ENCODE peak calls at places on chromosome 17, in six cellular contexts. One of them, this sample, is unnamed.
A peak's percentile ranks its signal among the peaks of the same experiment; 100 is the strongest.

GRCh38 chr17:45924332-45924820 is 30.0 kb downstream of the MAPT start:
- DNase-seq in adrenal gland: no peak
- DNase-seq in neural progenitor cell: no peak
- DNase-seq in GM23338: no peak
- DNase-seq in CD4-positive, CD25-positive, alpha-beta regulatory T cell: no peak
- DNase-seq in lower leg skin: no peak
- DNase-seq in this sample: no peak

GRCh38 chr17:60134396-60135159 is 15.2 kb upstream of the CA4 start:
- DNase-seq in adrenal gland: no peak
- DNase-seq in neural progenitor cell: no peak
- DNase-seq in GM23338: no peak
- DNase-seq in CD4-positive, CD25-positive, alpha-beta regulatory T cell: peak; percentile 45
- DNase-seq in lower leg skin: peak; percentile 67
- DNase-seq in this sample: no peak

GRCh38 chr17:8843344-8843743 is 24.1 kb downstream of the PIK3R6 start:
- DNase-seq in adrenal gland: no peak
- DNase-seq in neural progenitor cell: no peak
- DNase-seq in GM23338: no peak
- DNase-seq in CD4-positive, CD25-positive, alpha-beta regulatory T cell: no peak
- DNase-seq in lower leg skin: no peak
- DNase-seq in this sample: no peak

GRCh38 chr17:42097691-42098661 is at the start of gene ZNF385C:
- DNase-seq in adrenal gland: no peak
- DNase-seq in neural progenitor cell: peak; percentile 69
- DNase-seq in GM23338: peak; percentile 62
- DNase-seq in CD4-positive, CD25-positive, alpha-beta regulatory T cell: no peak
- DNase-seq in lower leg skin: no peak
- DNase-seq in this sample: no peak

GRCh38 chr17:527247-527646 is 174.6 kb upstream of the RPH3AL start:
- DNase-seq in adrenal gland: no peak
- DNase-seq in neural progenitor cell: no peak
- DNase-seq in GM23338: no peak
- DNase-seq in CD4-positive, CD25-positive, alpha-beta regulatory T cell: no peak
- DNase-seq in lower leg skin: no peak
- DNase-seq in this sample: no peak

GRCh38 chr17:32794533-32795246 is 82.2 kb downstream of the MYO1D start:
- DNase-seq in adrenal gland: no peak
- DNase-seq in neural progenitor cell: no peak
- DNase-seq in GM23338: peak; percentile 25
- DNase-seq in CD4-positive, CD25-positive, alpha-beta regulatory T cell: no peak
- DNase-seq in lower leg skin: no peak
- DNase-seq in this sample: no peak

GRCh38 chr17:4221899-4222659 is 41.7 kb downstream of the ANKFY1 start:
- DNase-seq in adrenal gland: no peak
- DNase-seq in neural progenitor cell: no peak
- DNase-seq in GM23338: peak; percentile 13
- DNase-seq in CD4-positive, CD25-positive, alpha-beta regulatory T cell: no peak
- DNase-seq in lower leg skin: peak; percentile 53
- DNase-seq in this sample: no peak

GRCh38 chr17:45276031-45276430 is 14.1 kb upstream of the SPATA32 start:
- DNase-seq in adrenal gland: no peak
- DNase-seq in neural progenitor cell: no peak
- DNase-seq in GM23338: no peak
- DNase-seq in CD4-positive, CD25-positive, alpha-beta regulatory T cell: no peak
- DNase-seq in lower leg skin: no peak
- DNase-seq in this sample: no peak

GRCh38 chr17:48575673-48576478 is 2.3 kb downstream of the HOXB4 start:
- DNase-seq in adrenal gland: no peak
- DNase-seq in neural progenitor cell: peak; percentile 52
- DNase-seq in GM23338: no peak
- DNase-seq in CD4-positive, CD25-positive, alpha-beta regulatory T cell: peak; percentile 29
- DNase-seq in lower leg skin: no peak
- DNase-seq in this sample: no peak
- H3K4me3 ChIP-seq in adrenal gland: no peak overlapping the region
- H3K4me3 ChIP-seq in neural progenitor cell: no peak overlapping the region
- H3K4me3 ChIP-seq in GM23338: peak overlapping the region; percentile 28
- H3K4me3 ChIP-seq in CD4-positive, CD25-positive, alpha-beta regulatory T cell: no peak overlapping the region
- H3K4me3 ChIP-seq in lower leg skin: no peak overlapping the region
- H3K4me3 ChIP-seq in this sample: no peak overlapping the region

DNA sequence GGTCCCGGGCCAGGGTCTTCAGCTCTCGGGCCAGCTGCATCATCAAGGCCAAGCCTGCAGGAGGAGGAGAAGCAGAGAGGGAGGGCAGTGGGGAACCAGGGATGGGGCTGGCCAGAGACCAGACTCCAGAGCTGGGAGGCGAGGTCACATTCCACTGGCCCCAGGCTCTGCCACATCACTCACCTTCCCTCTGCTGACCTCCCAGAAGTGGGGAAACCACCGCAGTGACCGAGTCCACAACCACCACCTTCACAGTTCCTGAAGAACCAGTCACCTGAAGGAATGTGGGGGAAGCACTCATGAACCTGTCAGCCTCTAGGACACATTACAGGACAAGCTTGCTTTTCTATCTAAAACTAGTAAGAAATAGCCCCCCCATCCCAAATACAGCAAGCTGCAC is 16.4 kb downstream of the RAD51D start:
- DNase-seq in adrenal gland: no peak
- DNase-seq in neural progenitor cell: no peak
- DNase-seq in GM23338: no peak
- DNase-seq in CD4-positive, CD25-positive, alpha-beta regulatory T cell: no peak
- DNase-seq in lower leg skin: no peak
- DNase-seq in this sample: no peak
- H3K4me3 ChIP-seq in adrenal gland: no peak overlapping the region
- H3K4me3 ChIP-seq in neural progenitor cell: no peak overlapping the region
- H3K4me3 ChIP-seq in GM23338: no peak overlapping the region
- H3K4me3 ChIP-seq in CD4-positive, CD25-positive, alpha-beta regulatory T cell: no peak overlapping the region
- H3K4me3 ChIP-seq in lower leg skin: no peak overlapping the region
- H3K4me3 ChIP-seq in this sample: no peak overlapping the region

GRCh38 chr17:38353668-38354067 is 2.0 kb downstream of the SOCS7 start:
- DNase-seq in adrenal gland: no peak
- DNase-seq in neural progenitor cell: no peak
- DNase-seq in GM23338: no peak
- DNase-seq in CD4-positive, CD25-positive, alpha-beta regulatory T cell: no peak
- DNase-seq in lower leg skin: no peak
- DNase-seq in this sample: no peak
- H3K4me3 ChIP-seq in adrenal gland: no peak overlapping the region
- H3K4me3 ChIP-seq in neural progenitor cell: peak overlapping the region; percentile 88
- H3K4me3 ChIP-seq in GM23338: peak overlapping the region; percentile 89
- H3K4me3 ChIP-seq in CD4-positive, CD25-positive, alpha-beta regulatory T cell: no peak overlapping the region
- H3K4me3 ChIP-seq in lower leg skin: no peak overlapping the region
- H3K4me3 ChIP-seq in this sample: no peak overlapping the region

GRCh38 chr17:76721463-76721862 is 4.9 kb downstream of the JMJD6 start:
- DNase-seq in adrenal gland: peak; percentile 50
- DNase-seq in neural progenitor cell: no peak
- DNase-seq in GM23338: no peak
- DNase-seq in CD4-positive, CD25-positive, alpha-beta regulatory T cell: no peak
- DNase-seq in lower leg skin: peak; percentile 60
- DNase-seq in this sample: no peak

GRCh38 chr17:76726231-76726765 is at the start of gene JMJD6:
- DNase-seq in adrenal gland: peak; percentile 98
- DNase-seq in neural progenitor cell: peak; percentile 98
- DNase-seq in GM23338: peak; percentile 96
- DNase-seq in CD4-positive, CD25-positive, alpha-beta regulatory T cell: peak; percentile 98
- DNase-seq in lower leg skin: peak; percentile 99
- DNase-seq in this sample: peak; percentile 96

GRCh38 chr17:76725580-76726230 is 701 bp downstream of the JMJD6 start:
- DNase-seq in adrenal gland: peak; percentile 94
- DNase-seq in neural progenitor cell: no peak
- DNase-seq in GM23338: peak; percentile 38
- DNase-seq in CD4-positive, CD25-positive, alpha-beta regulatory T cell: peak; percentile 79
- DNase-seq in lower leg skin: peak; percentile 96
- DNase-seq in this sample: peak; percentile 79

GRCh38 chr17:76722279-76722678 is 4.1 kb downstream of the JMJD6 start:
- DNase-seq in adrenal gland: peak; percentile 50
- DNase-seq in neural progenitor cell: no peak
- DNase-seq in GM23338: no peak
- DNase-seq in CD4-positive, CD25-positive, alpha-beta regulatory T cell: no peak
- DNase-seq in lower leg skin: no peak
- DNase-seq in this sample: no peak

GRCh38 chr17:76723812-76724211 is 2.6 kb downstream of the JMJD6 start:
- DNase-seq in adrenal gland: peak; percentile 46
- DNase-seq in neural progenitor cell: no peak
- DNase-seq in GM23338: no peak
- DNase-seq in CD4-positive, CD25-positive, alpha-beta regulatory T cell: no peak
- DNase-seq in lower leg skin: peak; percentile 75
- DNase-seq in this sample: no peak
- H3K4me3 ChIP-seq in adrenal gland: no peak overlapping the region
- H3K4me3 ChIP-seq in neural progenitor cell: no peak overlapping the region
- H3K4me3 ChIP-seq in GM23338: no peak overlapping the region
- H3K4me3 ChIP-seq in CD4-positive, CD25-positive, alpha-beta regulatory T cell: no peak overlapping the region
- H3K4me3 ChIP-seq in lower leg skin: no peak overlapping the region
- H3K4me3 ChIP-seq in this sample: no peak overlapping the region

GRCh38 chr17:38898812-38899348 is 26.5 kb upstream of the LASP1NB start:
- DNase-seq in adrenal gland: no peak
- DNase-seq in neural progenitor cell: no peak
- DNase-seq in GM23338: no peak
- DNase-seq in CD4-positive, CD25-positive, alpha-beta regulatory T cell: peak; percentile 93
- DNase-seq in lower leg skin: no peak
- DNase-seq in this sample: peak; percentile 90
- H3K4me3 ChIP-seq in adrenal gland: no peak overlapping the region
- H3K4me3 ChIP-seq in neural progenitor cell: no peak overlapping the region
- H3K4me3 ChIP-seq in GM23338: no peak overlapping the region
- H3K4me3 ChIP-seq in CD4-positive, CD25-positive, alpha-beta regulatory T cell: peak overlapping the region; percentile 61
- H3K4me3 ChIP-seq in lower leg skin: no peak overlapping the region
- H3K4me3 ChIP-seq in this sample: peak overlapping the region; percentile 38

GRCh38 chr17:78759203-78759968 is 22.7 kb downstream of the CYTH1 start:
- DNase-seq in adrenal gland: no peak
- DNase-seq in neural progenitor cell: no peak
- DNase-seq in GM23338: no peak
- DNase-seq in CD4-positive, CD25-positive, alpha-beta regulatory T cell: peak; percentile 82
- DNase-seq in lower leg skin: peak; percentile 90
- DNase-seq in this sample: no peak
- H3K4me3 ChIP-seq in adrenal gland: no peak overlapping the region
- H3K4me3 ChIP-seq in neural progenitor cell: no peak overlapping the region
- H3K4me3 ChIP-seq in GM23338: no peak overlapping the region
- H3K4me3 ChIP-seq in CD4-positive, CD25-positive, alpha-beta regulatory T cell: peak overlapping the region; percentile 68
- H3K4me3 ChIP-seq in lower leg skin: no peak overlapping the region
- H3K4me3 ChIP-seq in this sample: peak overlapping the region; percentile 26

GRCh38 chr17:18318771-18319450 is 3.8 kb downstream of the SMCR8 start:
- DNase-seq in adrenal gland: no peak
- DNase-seq in neural progenitor cell: no peak
- DNase-seq in GM23338: no peak
- DNase-seq in CD4-positive, CD25-positive, alpha-beta regulatory T cell: no peak
- DNase-seq in lower leg skin: no peak
- DNase-seq in this sample: no peak
- H3K4me3 ChIP-seq in adrenal gland: no peak overlapping the region
- H3K4me3 ChIP-seq in neural progenitor cell: no peak overlapping the region
- H3K4me3 ChIP-seq in GM23338: no peak overlapping the region
- H3K4me3 ChIP-seq in CD4-positive, CD25-positive, alpha-beta regulatory T cell: peak overlapping the region; percentile 3
- H3K4me3 ChIP-seq in lower leg skin: no peak overlapping the region
- H3K4me3 ChIP-seq in this sample: no peak overlapping the region

DNA sequence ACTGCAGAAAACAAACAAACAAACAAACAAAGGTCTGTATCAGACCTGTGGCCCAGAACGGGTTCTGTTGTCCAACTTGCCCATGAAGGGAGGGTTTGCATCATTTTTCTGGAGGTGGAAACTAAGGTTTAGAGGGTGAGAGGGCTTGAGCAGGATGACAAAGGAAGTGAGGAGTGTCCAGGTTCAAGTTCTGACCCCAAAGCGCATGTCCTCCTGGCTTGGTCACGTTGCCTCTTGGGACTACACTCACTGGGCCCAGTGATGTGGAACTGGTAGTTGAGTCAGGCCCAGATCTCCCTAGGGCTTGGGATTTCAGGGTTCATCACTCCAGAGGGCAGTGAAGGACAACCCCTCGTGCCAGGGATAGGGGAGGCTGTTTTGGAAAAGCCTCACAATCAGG is 1.8 kb downstream of the SREBF1 start:
- DNase-seq in adrenal gland: peak; percentile 65
- DNase-seq in neural progenitor cell: no peak
- DNase-seq in GM23338: no peak
- DNase-seq in CD4-positive, CD25-positive, alpha-beta regulatory T cell: no peak
- DNase-seq in lower leg skin: no peak
- DNase-seq in this sample: no peak
- H3K4me3 ChIP-seq in adrenal gland: no peak overlapping the region
- H3K4me3 ChIP-seq in neural progenitor cell: no peak overlapping the region
- H3K4me3 ChIP-seq in GM23338: peak overlapping the region; percentile 97
- H3K4me3 ChIP-seq in CD4-positive, CD25-positive, alpha-beta regulatory T cell: no peak overlapping the region
- H3K4me3 ChIP-seq in lower leg skin: no peak overlapping the region
- H3K4me3 ChIP-seq in this sample: peak overlapping the region; percentile 89